ENCODE peak calls at places on chromosome 15, in four cellular contexts. One of them, this sample, is unnamed.

GRCh38 chr15:78750566-78750965 is 60.7 kb downstream of the ADAMTS7 start:
- DNase-seq in fibroblast of lung: peak; percentile 12
- DNase-seq in lower leg skin: peak; percentile 78
- DNase-seq in HFF-Myc: no peak
- DNase-seq in this sample: no peak

GRCh38 chr15:100910556-100910955 is 8.6 kb upstream of the LRRK1 start:
- DNase-seq in fibroblast of lung: no peak
- DNase-seq in lower leg skin: peak; percentile 69
- DNase-seq in HFF-Myc: no peak
- DNase-seq in this sample: no peak

GRCh38 chr15:77659350-77660321 is 26.9 kb upstream of the LINGO1 start:
- DNase-seq in fibroblast of lung: peak; percentile 39
- DNase-seq in lower leg skin: no peak
- DNase-seq in HFF-Myc: peak; percentile 9
- DNase-seq in this sample: peak; percentile 7

GRCh38 chr15:28274635-28275034 is 47.3 kb downstream of the HERC2 start:
- DNase-seq in fibroblast of lung: no peak
- DNase-seq in lower leg skin: no peak
- DNase-seq in HFF-Myc: no peak
- DNase-seq in this sample: no peak

GRCh38 chr15:39685999-39686613 is 96.5 kb downstream of the FSIP1 start:
- DNase-seq in fibroblast of lung: peak; percentile 76
- DNase-seq in lower leg skin: no peak
- DNase-seq in HFF-Myc: no peak
- DNase-seq in this sample: no peak

GRCh38 chr15:48440084-48440483 is 108.9 kb downstream of the DUT start:
- DNase-seq in fibroblast of lung: peak; percentile 90
- DNase-seq in lower leg skin: no peak
- DNase-seq in HFF-Myc: peak; percentile 44
- DNase-seq in this sample: peak; percentile 90

GRCh38 chr15:88890495-88890894 is 4.8 kb downstream of the HAPLN3 start:
- DNase-seq in fibroblast of lung: no peak
- DNase-seq in lower leg skin: no peak
- DNase-seq in HFF-Myc: no peak
- DNase-seq in this sample: peak; percentile 47

GRCh38 chr15:99324082-99324620 is 72.9 kb downstream of the LRRC28 start:
- DNase-seq in fibroblast of lung: peak; percentile 86
- DNase-seq in lower leg skin: no peak
- DNase-seq in HFF-Myc: peak; percentile 63
- DNase-seq in this sample: peak; percentile 58

GRCh38 chr15:88845616-88846015 is 42.4 kb downstream of the ACAN start:
- DNase-seq in fibroblast of lung: no peak
- DNase-seq in lower leg skin: no peak
- DNase-seq in HFF-Myc: no peak
- DNase-seq in this sample: no peak

GRCh38 chr15:65028338-65028737 is 1.1 kb downstream of the MTFMT start:
- DNase-seq in fibroblast of lung: no peak
- DNase-seq in lower leg skin: no peak
- DNase-seq in HFF-Myc: no peak
- DNase-seq in this sample: no peak

GRCh38 chr15:75067123-75067854 is 43.9 kb downstream of the PPCDC start:
- DNase-seq in fibroblast of lung: peak; percentile 35
- DNase-seq in lower leg skin: peak; percentile 40
- DNase-seq in HFF-Myc: no peak
- DNase-seq in this sample: no peak